ENCODE peak calls at places on chromosomes 12 and 14, in four cellular contexts. P is psoas muscle, Q is heart left ventricle, X is thoracic aorta. E is an unnamed sample.

GRCh38 chr12:51127050-51127729 is 43.8 kb upstream of the CSRNP2 start:
- DNase-seq in P (no peak), Q (no peak), X (no peak), E (no peak)

GRCh38 chr12:14928946-14929345 is 9.4 kb downstream of the ERP27 start:
- DNase-seq in P (no peak), Q (no peak), X (no peak), E (no peak)

GRCh38 chr12:7058850-7059249 is 1.7 kb upstream of the C1S start:
- DNase-seq in P (no peak), Q (no peak), X (no peak), E (no peak)

GRCh38 chr12:87231818-87232217 is 797.4 kb downstream of the C12orf50 start:
- DNase-seq in P (no peak), Q (no peak), X (no peak), E (no peak)

GRCh38 chr14:86462193-86462592 is 932.2 kb downstream of the FLRT2 start:
- DNase-seq in P (no peak), Q (no peak), X (no peak), E (no peak)

GRCh38 chr14:77067632-77068514 is 30.2 kb upstream of the CIPC start:
- DNase-seq in P (peak; percentile 86), Q (peak; percentile 74), X (no peak), E (peak; percentile 80)

GRCh38 chr12:90128526-90128925 is 419.9 kb upstream of the ATP2B1 start:
- DNase-seq in P (no peak), Q (no peak), X (no peak), E (no peak)

GRCh38 chr12:17028348-17028747 is 422.4 kb upstream of the LMO3 start:
- DNase-seq in P (no peak), Q (no peak), X (no peak), E (no peak)

GRCh38 chr12:26028953-26029740 is 70.7 kb downstream of the RASSF8 start:
- DNase-seq in P (no peak), Q (no peak), X (no peak), E (no peak)

GRCh38 chr12:50024804-50025186 is 499 bp downstream of the RACGAP1 start:
- DNase-seq in P (no peak), Q (no peak), X (no peak), E (no peak)

GRCh38 chr14:101963611-101964296 is 619 bp upstream of the DYNC1H1 start:
- DNase-seq in P (peak; percentile 50), Q (no peak), X (no peak), E (no peak)

GRCh38 chr14:67239582-67239981 is 1.7 kb upstream of the PALS1 start:
- DNase-seq in P (no peak), Q (no peak), X (no peak), E (no peak)

GRCh38 chr14:71463807-71464206 is 468.4 kb upstream of the RGS6 start:
- DNase-seq in P (no peak), Q (no peak), X (no peak), E (no peak)

GRCh38 chr12:89085421-89085820 is 266.9 kb downstream of the DUSP6 start:
- DNase-seq in P (no peak), Q (peak; percentile 70), X (no peak), E (no peak)

GRCh38 chr12:14999421-15000047 is 26.7 kb downstream of the PDE6H start:
- DNase-seq in P (no peak), Q (no peak), X (no peak), E (no peak)

GRCh38 chr12:122062832-122063690 is 15.5 kb upstream of the MLXIP start:
- DNase-seq in P (no peak), Q (peak; percentile 68), X (no peak), E (peak; percentile 86)

GRCh38 chr12:106112094-106112822 is 26.5 kb downstream of the NUAK1 start:
- DNase-seq in P (peak; percentile 75), Q (peak; percentile 56), X (no peak), E (no peak)

GRCh38 chr12:68056300-68056699 is 67.1 kb downstream of the IFNG-AS1 start:
- DNase-seq in P (no peak), Q (no peak), X (no peak), E (no peak)

GRCh38 chr12:51183816-51184215 is 10.9 kb upstream of the TFCP2 start:
- DNase-seq in P (peak; percentile 86), Q (peak; percentile 71), X (no peak), E (no peak)

GRCh38 chr14:93133476-93133875 is 17.8 kb upstream of the ITPK1 start:
- DNase-seq in P (no peak), Q (no peak), X (no peak), E (no peak)

GRCh38 chr12:52378091-52378490 is 7.4 kb downstream of the KRT84 start:
- DNase-seq in P (no peak), Q (no peak), X (no peak), E (no peak)

GRCh38 chr12:75853621-75854020 is 178.0 kb downstream of the PHLDA1 start:
- DNase-seq in P (no peak), Q (no peak), X (no peak), E (no peak)

GRCh38 chr12:82688619-82689018 is 1.9 kb downstream of the TMTC2 start:
- DNase-seq in P (no peak), Q (no peak), X (no peak), E (no peak)

GRCh38 chr12:11833174-11833895 is 183.9 kb downstream of the ETV6 start:
- DNase-seq in P (no peak), Q (no peak), X (no peak), E (no peak)
- H3K4me1 ChIP-seq in P (peaks cover 16% of the 10 kb centered on the region), Q (peaks cover 94% of the 10 kb centered on the region), X (peaks cover 100% of the 10 kb centered on the region), E (peaks cover 68% of the 10 kb centered on the region)

GRCh38 chr14:99122521-99123125 is 149.4 kb downstream of the BCL11B start:
- DNase-seq in P (no peak), Q (no peak), X (no peak), E (peak; percentile 12)
- TF ChIP-seq CTCF in P (no peak), Q (no peak), X (no peak), E (no peak)

GRCh38 chr12:130966443-130967030 is 12.8 kb downstream of the ADGRD1 start:
- DNase-seq in P (no peak), Q (no peak), X (no peak), E (peak; percentile 17)
- H3K4me3 ChIP-seq in P (no peak overlapping the region), Q (no peak overlapping the region), X (no peak overlapping the region), E (no peak overlapping the region)

DNA sequence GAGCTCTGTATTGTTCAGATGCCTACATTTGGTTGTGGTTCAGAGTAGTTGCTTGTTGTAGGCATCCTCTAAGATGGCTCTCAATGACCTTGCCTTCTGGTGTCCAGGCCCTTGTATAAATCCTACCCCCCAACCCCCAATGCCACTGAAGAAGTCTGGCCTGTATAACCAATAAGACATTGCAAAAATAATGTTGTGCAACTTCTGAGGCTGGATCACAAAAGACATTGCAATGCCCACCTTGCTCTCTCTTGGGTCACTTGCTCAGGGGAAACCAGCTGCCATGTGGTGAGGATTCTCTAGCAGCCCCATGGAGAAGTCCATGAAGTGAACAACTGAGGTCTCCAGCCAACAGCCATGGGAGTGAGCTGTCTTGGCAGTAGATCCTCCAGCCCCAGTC is 234.0 kb upstream of the TBX3 start:
- DNase-seq in P (no peak), Q (no peak), X (no peak), E (no peak)
- H3K4me1 ChIP-seq in P (no peaks in the 10 kb centered on the region), Q (peaks cover 5% of the 10 kb centered on the region), X (no peaks in the 10 kb centered on the region), E (no peaks in the 10 kb centered on the region)

E was measured in tibial artery.